ENCODE peak calls at places on chromosomes 2 and 18, in ten cellular contexts. One of them, this sample, is unnamed.

GRCh38 chr2:37523861-37524362 is 147.5 kb downstream of the CDC42EP3 start:
- DNase-seq in GM23338: no peak
- DNase-seq in breast epithelium: peak
- DNase-seq in SK-N-SH: no peak
- DNase-seq in spleen: no peak
- DNase-seq in stomach: no peak
- DNase-seq in Panc1: no peak
- DNase-seq in prostate gland: peak
- DNase-seq in sigmoid colon: peak
- DNase-seq in GM12878: no peak
- DNase-seq in this sample: no peak

GRCh38 chr2:29777164-29777563 is 144.2 kb downstream of the ALK start:
- DNase-seq in GM23338: no peak
- DNase-seq in breast epithelium: no peak
- DNase-seq in SK-N-SH: no peak
- DNase-seq in spleen: no peak
- DNase-seq in stomach: no peak
- DNase-seq in Panc1: no peak
- DNase-seq in prostate gland: no peak
- DNase-seq in sigmoid colon: no peak
- DNase-seq in GM12878: no peak
- DNase-seq in this sample: no peak

GRCh38 chr18:40293311-40293710 is 1661.7 kb upstream of the PIK3C3 start:
- DNase-seq in GM23338: peak
- DNase-seq in breast epithelium: no peak
- DNase-seq in SK-N-SH: no peak
- DNase-seq in spleen: no peak
- DNase-seq in stomach: no peak
- DNase-seq in Panc1: no peak
- DNase-seq in prostate gland: no peak
- DNase-seq in sigmoid colon: no peak
- DNase-seq in GM12878: no peak
- DNase-seq in this sample: no peak

GRCh38 chr2:186903183-186903582 is 54.2 kb upstream of the ZSWIM2 start:
- DNase-seq in GM23338: peak
- DNase-seq in breast epithelium: no peak
- DNase-seq in SK-N-SH: peak
- DNase-seq in spleen: no peak
- DNase-seq in stomach: no peak
- DNase-seq in Panc1: no peak
- DNase-seq in prostate gland: no peak
- DNase-seq in sigmoid colon: no peak
- DNase-seq in GM12878: no peak
- DNase-seq in this sample: no peak

GRCh38 chr2:69099541-69099940 is 86.6 kb downstream of the ANTXR1 start:
- DNase-seq in GM23338: no peak
- DNase-seq in breast epithelium: no peak
- DNase-seq in SK-N-SH: no peak
- DNase-seq in spleen: no peak
- DNase-seq in stomach: no peak
- DNase-seq in Panc1: no peak
- DNase-seq in prostate gland: no peak
- DNase-seq in sigmoid colon: no peak
- DNase-seq in GM12878: no peak
- DNase-seq in this sample: no peak

GRCh38 chr2:201654611-201655384 is 11.5 kb upstream of the TMEM237 start:
- DNase-seq in GM23338: no peak
- DNase-seq in breast epithelium: no peak
- DNase-seq in SK-N-SH: no peak
- DNase-seq in spleen: no peak
- DNase-seq in stomach: no peak
- DNase-seq in Panc1: no peak
- DNase-seq in prostate gland: no peak
- DNase-seq in sigmoid colon: no peak
- DNase-seq in GM12878: no peak
- DNase-seq in this sample: no peak

GRCh38 chr2:33417093-33417492 is 59.4 kb upstream of the RASGRP3 start:
- DNase-seq in GM23338: no peak
- DNase-seq in breast epithelium: no peak
- DNase-seq in SK-N-SH: no peak
- DNase-seq in spleen: no peak
- DNase-seq in stomach: no peak
- DNase-seq in Panc1: no peak
- DNase-seq in prostate gland: no peak
- DNase-seq in sigmoid colon: no peak
- DNase-seq in GM12878: no peak
- DNase-seq in this sample: no peak

GRCh38 chr18:79005653-79006052 is 26.0 kb downstream of the SALL3 start:
- DNase-seq in GM23338: no peak
- DNase-seq in breast epithelium: no peak
- DNase-seq in SK-N-SH: no peak
- DNase-seq in spleen: no peak
- DNase-seq in stomach: no peak
- DNase-seq in Panc1: no peak
- DNase-seq in prostate gland: no peak
- DNase-seq in sigmoid colon: no peak
- DNase-seq in GM12878: no peak
- DNase-seq in this sample: no peak

GRCh38 chr2:40240067-40240466 is 211.8 kb downstream of the SLC8A1 start:
- DNase-seq in GM23338: no peak
- DNase-seq in breast epithelium: no peak
- DNase-seq in SK-N-SH: no peak
- DNase-seq in spleen: no peak
- DNase-seq in stomach: peak
- DNase-seq in Panc1: no peak
- DNase-seq in prostate gland: no peak
- DNase-seq in sigmoid colon: peak
- DNase-seq in GM12878: no peak
- DNase-seq in this sample: no peak

GRCh38 chr18:22171839-22172582 is 2.6 kb downstream of the GATA6 start:
- DNase-seq in GM23338: no peak
- DNase-seq in breast epithelium: no peak
- DNase-seq in SK-N-SH: no peak
- DNase-seq in spleen: no peak
- DNase-seq in stomach: no peak
- DNase-seq in Panc1: no peak
- DNase-seq in prostate gland: no peak
- DNase-seq in sigmoid colon: no peak
- DNase-seq in GM12878: no peak
- DNase-seq in this sample: no peak

GRCh38 chr2:118058979-118059378 is 29.3 kb upstream of the INSIG2 start:
- DNase-seq in GM23338: no peak
- DNase-seq in breast epithelium: no peak
- DNase-seq in SK-N-SH: no peak
- DNase-seq in spleen: no peak
- DNase-seq in stomach: no peak
- DNase-seq in Panc1: no peak
- DNase-seq in prostate gland: no peak
- DNase-seq in sigmoid colon: no peak
- DNase-seq in GM12878: no peak
- DNase-seq in this sample: no peak

GRCh38 chr2:239275037-239275685 is 125.7 kb downstream of the HDAC4 start:
- DNase-seq in GM23338: no peak
- DNase-seq in breast epithelium: peak
- DNase-seq in SK-N-SH: peak
- DNase-seq in spleen: peak
- DNase-seq in stomach: peak
- DNase-seq in Panc1: peak
- DNase-seq in prostate gland: peak
- DNase-seq in sigmoid colon: peak
- DNase-seq in GM12878: no peak
- DNase-seq in this sample: peak
- TF ChIP-seq POLR2AphosphoS5 in GM23338: no peak
- TF ChIP-seq POLR2AphosphoS5 in breast epithelium: peak
- TF ChIP-seq POLR2AphosphoS5 in SK-N-SH: peak
- TF ChIP-seq POLR2AphosphoS5 in spleen: peak
- TF ChIP-seq POLR2AphosphoS5 in stomach: peak
- TF ChIP-seq POLR2AphosphoS5 in Panc1: no peak
- TF ChIP-seq POLR2AphosphoS5 in prostate gland: peak
- TF ChIP-seq POLR2AphosphoS5 in sigmoid colon: peak
- TF ChIP-seq POLR2AphosphoS5 in GM12878: no peak
- TF ChIP-seq POLR2AphosphoS5 in this sample: peak

DNA sequence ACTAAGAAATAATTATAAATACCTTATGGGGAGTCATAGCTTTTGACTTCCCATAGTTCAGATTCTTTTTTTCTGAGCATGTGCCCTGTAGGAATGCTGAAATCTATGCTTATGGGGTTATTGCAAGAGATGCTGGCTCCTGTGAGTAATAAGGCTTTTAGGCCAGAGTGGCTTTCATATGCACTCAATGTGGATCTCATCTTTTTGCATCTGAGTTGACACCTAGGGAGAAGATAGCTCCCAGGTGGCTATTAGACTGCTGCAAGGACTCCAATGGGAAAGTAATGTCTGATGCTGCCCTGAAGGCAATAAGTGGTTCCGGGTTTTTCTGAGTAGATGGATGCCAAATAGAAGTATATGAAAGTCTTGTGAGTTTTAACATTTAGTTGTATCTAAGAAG is 21.0 kb downstream of the DNAH6 start:
- DNase-seq in GM23338: peak
- DNase-seq in breast epithelium: no peak
- DNase-seq in SK-N-SH: no peak
- DNase-seq in spleen: no peak
- DNase-seq in stomach: no peak
- DNase-seq in Panc1: no peak
- DNase-seq in prostate gland: no peak
- DNase-seq in sigmoid colon: no peak
- DNase-seq in GM12878: no peak
- DNase-seq in this sample: no peak
- TF ChIP-seq POLR2AphosphoS5 in GM23338: no peak
- TF ChIP-seq POLR2AphosphoS5 in breast epithelium: no peak
- TF ChIP-seq POLR2AphosphoS5 in SK-N-SH: no peak
- TF ChIP-seq POLR2AphosphoS5 in spleen: no peak
- TF ChIP-seq POLR2AphosphoS5 in stomach: no peak
- TF ChIP-seq POLR2AphosphoS5 in Panc1: no peak
- TF ChIP-seq POLR2AphosphoS5 in prostate gland: no peak
- TF ChIP-seq POLR2AphosphoS5 in sigmoid colon: no peak
- TF ChIP-seq POLR2AphosphoS5 in GM12878: no peak
- TF ChIP-seq POLR2AphosphoS5 in this sample: no peak

GRCh38 chr2:151560289-151560688 is 150.6 kb downstream of the RIF1 start:
- DNase-seq in GM23338: no peak
- DNase-seq in breast epithelium: no peak
- DNase-seq in SK-N-SH: peak
- DNase-seq in spleen: no peak
- DNase-seq in stomach: no peak
- DNase-seq in Panc1: no peak
- DNase-seq in prostate gland: no peak
- DNase-seq in sigmoid colon: no peak
- DNase-seq in GM12878: no peak
- DNase-seq in this sample: no peak
- TF ChIP-seq POLR2AphosphoS5 in GM23338: no peak
- TF ChIP-seq POLR2AphosphoS5 in breast epithelium: no peak
- TF ChIP-seq POLR2AphosphoS5 in SK-N-SH: no peak
- TF ChIP-seq POLR2AphosphoS5 in spleen: no peak
- TF ChIP-seq POLR2AphosphoS5 in stomach: peak
- TF ChIP-seq POLR2AphosphoS5 in Panc1: no peak
- TF ChIP-seq POLR2AphosphoS5 in prostate gland: no peak
- TF ChIP-seq POLR2AphosphoS5 in sigmoid colon: peak
- TF ChIP-seq POLR2AphosphoS5 in GM12878: no peak
- TF ChIP-seq POLR2AphosphoS5 in this sample: no peak

GRCh38 chr2:10785260-10785659 is 27.3 kb downstream of the PDIA6 start:
- DNase-seq in GM23338: no peak
- DNase-seq in breast epithelium: peak
- DNase-seq in SK-N-SH: no peak
- DNase-seq in spleen: no peak
- DNase-seq in stomach: no peak
- DNase-seq in Panc1: no peak
- DNase-seq in prostate gland: no peak
- DNase-seq in sigmoid colon: peak
- DNase-seq in GM12878: no peak
- DNase-seq in this sample: no peak
- TF ChIP-seq POLR2AphosphoS5 in GM23338: no peak
- TF ChIP-seq POLR2AphosphoS5 in breast epithelium: no peak
- TF ChIP-seq POLR2AphosphoS5 in SK-N-SH: no peak
- TF ChIP-seq POLR2AphosphoS5 in spleen: no peak
- TF ChIP-seq POLR2AphosphoS5 in stomach: peak
- TF ChIP-seq POLR2AphosphoS5 in Panc1: no peak
- TF ChIP-seq POLR2AphosphoS5 in prostate gland: no peak
- TF ChIP-seq POLR2AphosphoS5 in sigmoid colon: peak
- TF ChIP-seq POLR2AphosphoS5 in GM12878: no peak
- TF ChIP-seq POLR2AphosphoS5 in this sample: no peak

GRCh38 chr2:150485114-150485870 is 2.2 kb downstream of the RND3 start:
- DNase-seq in GM23338: peak
- DNase-seq in breast epithelium: peak
- DNase-seq in SK-N-SH: peak
- DNase-seq in spleen: peak
- DNase-seq in stomach: peak
- DNase-seq in Panc1: no peak
- DNase-seq in prostate gland: peak
- DNase-seq in sigmoid colon: peak
- DNase-seq in GM12878: no peak
- DNase-seq in this sample: no peak
- TF ChIP-seq POLR2AphosphoS5 in GM23338: no peak
- TF ChIP-seq POLR2AphosphoS5 in breast epithelium: peak
- TF ChIP-seq POLR2AphosphoS5 in SK-N-SH: no peak
- TF ChIP-seq POLR2AphosphoS5 in spleen: peak
- TF ChIP-seq POLR2AphosphoS5 in stomach: peak
- TF ChIP-seq POLR2AphosphoS5 in Panc1: peak
- TF ChIP-seq POLR2AphosphoS5 in prostate gland: peak
- TF ChIP-seq POLR2AphosphoS5 in sigmoid colon: peak
- TF ChIP-seq POLR2AphosphoS5 in GM12878: no peak
- TF ChIP-seq POLR2AphosphoS5 in this sample: peak

DNA sequence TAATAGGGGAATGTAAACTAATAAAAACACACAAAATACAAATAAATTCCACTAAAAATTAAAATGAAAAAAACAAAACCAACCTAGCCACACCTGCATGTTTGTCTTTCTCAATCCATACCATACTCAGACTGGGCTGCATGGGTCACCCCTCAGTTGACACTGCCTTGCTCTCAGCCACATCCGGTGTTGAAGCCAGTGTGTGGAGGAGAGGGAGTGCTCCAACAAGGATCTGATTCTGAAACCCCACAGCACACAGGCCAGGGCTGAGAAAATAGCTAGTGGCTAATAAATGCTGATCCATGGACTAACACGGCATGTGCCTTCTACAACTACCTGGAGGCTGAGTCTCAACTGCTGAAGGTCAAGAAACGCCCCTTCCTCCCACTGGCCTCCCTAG is 13.7 kb downstream of the RND3 start:
- DNase-seq in GM23338: no peak
- DNase-seq in breast epithelium: no peak
- DNase-seq in SK-N-SH: no peak
- DNase-seq in spleen: no peak
- DNase-seq in stomach: no peak
- DNase-seq in Panc1: no peak
- DNase-seq in prostate gland: no peak
- DNase-seq in sigmoid colon: no peak
- DNase-seq in GM12878: no peak
- DNase-seq in this sample: no peak
- TF ChIP-seq POLR2AphosphoS5 in GM23338: no peak
- TF ChIP-seq POLR2AphosphoS5 in breast epithelium: no peak
- TF ChIP-seq POLR2AphosphoS5 in SK-N-SH: no peak
- TF ChIP-seq POLR2AphosphoS5 in spleen: no peak
- TF ChIP-seq POLR2AphosphoS5 in stomach: no peak
- TF ChIP-seq POLR2AphosphoS5 in Panc1: no peak
- TF ChIP-seq POLR2AphosphoS5 in prostate gland: no peak
- TF ChIP-seq POLR2AphosphoS5 in sigmoid colon: no peak
- TF ChIP-seq POLR2AphosphoS5 in GM12878: no peak
- TF ChIP-seq POLR2AphosphoS5 in this sample: no peak

GRCh38 chr2:159285929-159286708 is at the start of gene WDSUB1:
- DNase-seq in GM23338: peak
- DNase-seq in breast epithelium: peak
- DNase-seq in SK-N-SH: peak
- DNase-seq in spleen: peak
- DNase-seq in stomach: peak
- DNase-seq in Panc1: no peak
- DNase-seq in prostate gland: peak
- DNase-seq in sigmoid colon: peak
- DNase-seq in GM12878: no peak
- DNase-seq in this sample: no peak
- TF ChIP-seq POLR2AphosphoS5 in GM23338: no peak
- TF ChIP-seq POLR2AphosphoS5 in breast epithelium: peak
- TF ChIP-seq POLR2AphosphoS5 in SK-N-SH: no peak
- TF ChIP-seq POLR2AphosphoS5 in spleen: no peak
- TF ChIP-seq POLR2AphosphoS5 in stomach: peak
- TF ChIP-seq POLR2AphosphoS5 in Panc1: no peak
- TF ChIP-seq POLR2AphosphoS5 in prostate gland: peak
- TF ChIP-seq POLR2AphosphoS5 in sigmoid colon: no peak
- TF ChIP-seq POLR2AphosphoS5 in GM12878: no peak
- TF ChIP-seq POLR2AphosphoS5 in this sample: no peak

This sample was measured in HCT116.